ENCODE peak calls at places on chromosomes 1 and 21, in ten cellular contexts. One of them, this sample, is unnamed.

GRCh38 chr1:22236151-22236550 is 93.3 kb upstream of the WNT4 start:
- DNase-seq in stimulated activated CD8-positive, alpha-beta memory T cell treated with anti-CD3 and anti-CD28 coated beads, Interleukin-2, amount 100 ng/mL, for 1 hour: no peak
- DNase-seq in caudate nucleus: no peak
- DNase-seq in ascending aorta: no peak
- DNase-seq in right atrium auricular region: no peak
- DNase-seq in left kidney: no peak
- DNase-seq in heart left ventricle: no peak
- DNase-seq in GDM1: no peak
- DNase-seq in HEK293T: no peak
- DNase-seq in Calu3: no peak
- DNase-seq in this sample: no peak

GRCh38 chr1:156838972-156839371 is 19.9 kb downstream of the INSRR start:
- DNase-seq in stimulated activated CD8-positive, alpha-beta memory T cell treated with anti-CD3 and anti-CD28 coated beads, Interleukin-2, amount 100 ng/mL, for 1 hour: no peak
- DNase-seq in caudate nucleus: no peak
- DNase-seq in ascending aorta: no peak
- DNase-seq in right atrium auricular region: no peak
- DNase-seq in left kidney: peak
- DNase-seq in heart left ventricle: no peak
- DNase-seq in GDM1: no peak
- DNase-seq in HEK293T: peak
- DNase-seq in Calu3: peak
- DNase-seq in this sample: no peak

GRCh38 chr1:55169126-55169525 is 46.0 kb downstream of the USP24 start:
- DNase-seq in stimulated activated CD8-positive, alpha-beta memory T cell treated with anti-CD3 and anti-CD28 coated beads, Interleukin-2, amount 100 ng/mL, for 1 hour: no peak
- DNase-seq in caudate nucleus: no peak
- DNase-seq in ascending aorta: no peak
- DNase-seq in right atrium auricular region: no peak
- DNase-seq in left kidney: no peak
- DNase-seq in heart left ventricle: no peak
- DNase-seq in GDM1: no peak
- DNase-seq in HEK293T: no peak
- DNase-seq in Calu3: no peak
- DNase-seq in this sample: no peak

GRCh38 chr1:174974711-174975111 is 25.0 kb upstream of the CACYBP start:
- DNase-seq in stimulated activated CD8-positive, alpha-beta memory T cell treated with anti-CD3 and anti-CD28 coated beads, Interleukin-2, amount 100 ng/mL, for 1 hour: no peak
- DNase-seq in caudate nucleus: no peak
- DNase-seq in ascending aorta: no peak
- DNase-seq in right atrium auricular region: no peak
- DNase-seq in left kidney: no peak
- DNase-seq in heart left ventricle: no peak
- DNase-seq in GDM1: no peak
- DNase-seq in HEK293T: no peak
- DNase-seq in Calu3: no peak
- DNase-seq in this sample: no peak

GRCh38 chr1:224430511-224431113 is 4.0 kb downstream of the WDR26 start:
- DNase-seq in stimulated activated CD8-positive, alpha-beta memory T cell treated with anti-CD3 and anti-CD28 coated beads, Interleukin-2, amount 100 ng/mL, for 1 hour: no peak
- DNase-seq in caudate nucleus: no peak
- DNase-seq in ascending aorta: no peak
- DNase-seq in right atrium auricular region: no peak
- DNase-seq in left kidney: peak
- DNase-seq in heart left ventricle: no peak
- DNase-seq in GDM1: no peak
- DNase-seq in HEK293T: no peak
- DNase-seq in Calu3: peak
- DNase-seq in this sample: no peak

GRCh38 chr1:67941746-67942145 is 108.5 kb upstream of the GNG12 start:
- DNase-seq in stimulated activated CD8-positive, alpha-beta memory T cell treated with anti-CD3 and anti-CD28 coated beads, Interleukin-2, amount 100 ng/mL, for 1 hour: no peak
- DNase-seq in caudate nucleus: no peak
- DNase-seq in ascending aorta: no peak
- DNase-seq in right atrium auricular region: no peak
- DNase-seq in left kidney: no peak
- DNase-seq in heart left ventricle: no peak
- DNase-seq in GDM1: no peak
- DNase-seq in HEK293T: no peak
- DNase-seq in Calu3: no peak
- DNase-seq in this sample: no peak

GRCh38 chr1:24311731-24312130 is 7.4 kb upstream of the GRHL3 start:
- DNase-seq in stimulated activated CD8-positive, alpha-beta memory T cell treated with anti-CD3 and anti-CD28 coated beads, Interleukin-2, amount 100 ng/mL, for 1 hour: no peak
- DNase-seq in caudate nucleus: no peak
- DNase-seq in ascending aorta: no peak
- DNase-seq in right atrium auricular region: no peak
- DNase-seq in left kidney: no peak
- DNase-seq in heart left ventricle: no peak
- DNase-seq in GDM1: no peak
- DNase-seq in HEK293T: no peak
- DNase-seq in Calu3: no peak
- DNase-seq in this sample: no peak

GRCh38 chr21:41947596-41948403 is 6.0 kb downstream of the C2CD2 start:
- DNase-seq in stimulated activated CD8-positive, alpha-beta memory T cell treated with anti-CD3 and anti-CD28 coated beads, Interleukin-2, amount 100 ng/mL, for 1 hour: no peak
- DNase-seq in caudate nucleus: peak
- DNase-seq in ascending aorta: peak
- DNase-seq in right atrium auricular region: no peak
- DNase-seq in left kidney: no peak
- DNase-seq in heart left ventricle: no peak
- DNase-seq in GDM1: no peak
- DNase-seq in HEK293T: no peak
- DNase-seq in Calu3: no peak
- DNase-seq in this sample: peak

GRCh38 chr1:210217482-210217881 is 15.1 kb upstream of the SERTAD4 start:
- DNase-seq in stimulated activated CD8-positive, alpha-beta memory T cell treated with anti-CD3 and anti-CD28 coated beads, Interleukin-2, amount 100 ng/mL, for 1 hour: no peak
- DNase-seq in caudate nucleus: no peak
- DNase-seq in ascending aorta: no peak
- DNase-seq in right atrium auricular region: no peak
- DNase-seq in left kidney: no peak
- DNase-seq in heart left ventricle: no peak
- DNase-seq in GDM1: no peak
- DNase-seq in HEK293T: no peak
- DNase-seq in Calu3: no peak
- DNase-seq in this sample: no peak

GRCh38 chr1:111045033-111045722 is 81.5 kb upstream of the LRIF1 start:
- DNase-seq in stimulated activated CD8-positive, alpha-beta memory T cell treated with anti-CD3 and anti-CD28 coated beads, Interleukin-2, amount 100 ng/mL, for 1 hour: no peak
- DNase-seq in caudate nucleus: no peak
- DNase-seq in ascending aorta: no peak
- DNase-seq in right atrium auricular region: no peak
- DNase-seq in left kidney: no peak
- DNase-seq in heart left ventricle: no peak
- DNase-seq in GDM1: no peak
- DNase-seq in HEK293T: no peak
- DNase-seq in Calu3: no peak
- DNase-seq in this sample: no peak

GRCh38 chr1:188089461-188089860 is 1260.7 kb downstream of the PLA2G4A start:
- DNase-seq in stimulated activated CD8-positive, alpha-beta memory T cell treated with anti-CD3 and anti-CD28 coated beads, Interleukin-2, amount 100 ng/mL, for 1 hour: no peak
- DNase-seq in caudate nucleus: no peak
- DNase-seq in ascending aorta: no peak
- DNase-seq in right atrium auricular region: no peak
- DNase-seq in left kidney: no peak
- DNase-seq in heart left ventricle: no peak
- DNase-seq in GDM1: no peak
- DNase-seq in HEK293T: no peak
- DNase-seq in Calu3: no peak
- DNase-seq in this sample: no peak

GRCh38 chr1:29222686-29223085 is 8.0 kb downstream of the MECR start:
- DNase-seq in stimulated activated CD8-positive, alpha-beta memory T cell treated with anti-CD3 and anti-CD28 coated beads, Interleukin-2, amount 100 ng/mL, for 1 hour: no peak
- DNase-seq in caudate nucleus: no peak
- DNase-seq in ascending aorta: no peak
- DNase-seq in right atrium auricular region: no peak
- DNase-seq in left kidney: no peak
- DNase-seq in heart left ventricle: no peak
- DNase-seq in GDM1: no peak
- DNase-seq in HEK293T: no peak
- DNase-seq in Calu3: no peak
- DNase-seq in this sample: no peak

This sample was measured in anterior cingulate cortex.